ENCODE peak calls at places on chromosomes 2 and 18, in eight cellular contexts. N, J, A, P, B, V, L and G are unnamed samples.

GRCh38 chr2:29309090-29310054 is 194.2 kb downstream of the CLIP4 start:
- DNase-seq in N (no peak), J (peak; percentile 64), A (peak; percentile 76), P (peak; percentile 85), B (no peak), V (no peak), L (peak; percentile 68), G (no peak)

GRCh38 chr2:158443613-158444012 is 12.9 kb downstream of the CCDC148 start:
- DNase-seq in N (no peak), J (no peak), A (no peak), P (no peak), B (no peak), V (no peak), L (no peak), G (no peak)

GRCh38 chr18:10953672-10954071 is 195.7 kb downstream of the PIEZO2 start:
- DNase-seq in N (no peak), J (no peak), A (no peak), P (no peak), B (no peak), V (no peak), L (no peak), G (no peak)

GRCh38 chr18:41624461-41624860 is 330.6 kb upstream of the PIK3C3 start:
- DNase-seq in N (no peak), J (no peak), A (no peak), P (no peak), B (no peak), V (no peak), L (no peak), G (no peak)

GRCh38 chr2:185215497-185215896 is 523.1 kb upstream of the FSIP2 start:
- DNase-seq in N (no peak), J (peak; percentile 36), A (no peak), P (peak; percentile 59), B (no peak), V (no peak), L (no peak), G (no peak)

GRCh38 chr2:170354409-170354808 is 176.5 kb downstream of the MYO3B start:
- DNase-seq in N (no peak), J (no peak), A (no peak), P (peak; percentile 67), B (no peak), V (no peak), L (no peak), G (no peak)

GRCh38 chr2:7510353-7510752 is 593.1 kb downstream of the RNF144A start:
- DNase-seq in N (no peak), J (no peak), A (no peak), P (no peak), B (no peak), V (no peak), L (no peak), G (no peak)

GRCh38 chr18:30093376-30093775 is 949.2 kb downstream of the DSC3 start:
- DNase-seq in N (no peak), J (no peak), A (no peak), P (no peak), B (no peak), V (no peak), L (no peak), G (no peak)

GRCh38 chr2:127118038-127118437 is 11.1 kb upstream of the BIN1 start:
- DNase-seq in N (no peak), J (no peak), A (no peak), P (no peak), B (no peak), V (no peak), L (no peak), G (peak; percentile 3)

GRCh38 chr2:65022189-65022588 is 33.0 kb downstream of the SLC1A4 start:
- DNase-seq in N (no peak), J (no peak), A (no peak), P (no peak), B (no peak), V (no peak), L (no peak), G (no peak)

GRCh38 chr2:105179469-105180372 is 61.8 kb upstream of the GPR45 start:
- DNase-seq in N (no peak), J (peak; percentile 44), A (peak; percentile 76), P (peak; percentile 74), B (no peak), V (no peak), L (peak; percentile 20), G (no peak)

GRCh38 chr2:232925153-232925768 is 55.2 kb downstream of the SNORC start:
- DNase-seq in N (no peak), J (peak; percentile 59), A (no peak), P (peak; percentile 84), B (no peak), V (no peak), L (no peak), G (no peak)

GRCh38 chr2:69141081-69141480 is 128.1 kb downstream of the ANTXR1 start:
- DNase-seq in N (no peak), J (no peak), A (peak; percentile 45), P (no peak), B (no peak), V (no peak), L (no peak), G (no peak)

GRCh38 chr2:20514596-20515269 is 67.9 kb downstream of the RHOB start:
- DNase-seq in N (no peak), J (peak; percentile 33), A (peak; percentile 97), P (no peak), B (no peak), V (no peak), L (no peak), G (no peak)

GRCh38 chr2:128606837-128607236 is 288.2 kb upstream of the HS6ST1 start:
- DNase-seq in N (peak; percentile 36), J (peak; percentile 8), A (no peak), P (no peak), B (no peak), V (peak; percentile 55), L (no peak), G (peak; percentile 15)

GRCh38 chr2:146143971-146144370 is 1624.1 kb upstream of the ZEB2 start:
- DNase-seq in N (no peak), J (no peak), A (no peak), P (no peak), B (no peak), V (no peak), L (no peak), G (no peak)

GRCh38 chr2:71226391-71226964 is 425 bp downstream of the PAIP2B start:
- DNase-seq in N (peak; percentile 58), J (peak; percentile 43), A (no peak), P (peak; percentile 74), B (peak; percentile 51), V (peak; percentile 71), L (peak; percentile 79), G (peak; percentile 49)

DNA sequence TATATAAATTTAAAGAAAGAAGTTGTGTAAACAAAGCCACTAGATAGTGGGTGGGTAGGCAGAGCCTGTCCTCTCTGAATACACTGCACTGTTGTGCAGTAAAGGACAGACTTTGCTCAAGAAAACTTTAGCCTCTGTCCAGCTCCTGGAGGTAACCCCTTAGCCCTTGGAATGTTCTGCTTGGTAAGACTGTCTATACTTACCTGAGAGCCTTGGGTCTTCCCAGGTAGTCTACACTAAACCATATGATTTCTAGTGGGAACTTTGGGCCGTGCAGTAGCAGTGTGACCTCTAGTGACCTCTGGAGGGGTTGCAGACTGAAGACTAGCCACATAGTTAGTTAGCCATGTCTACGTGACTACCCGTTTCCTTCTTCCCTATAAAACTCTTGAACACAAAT is 678.3 kb upstream of the NRXN1 start:
- DNase-seq in N (no peak), J (peak; percentile 57), A (no peak), P (peak; percentile 83), B (no peak), V (no peak), L (no peak), G (no peak)
- TF ChIP-seq CTCF in N (no peak), J (peak; percentile 82), A (no peak), P (peak; percentile 87), B (no peak), V (no peak), L (peak; percentile 12), G (no peak)

DNA sequence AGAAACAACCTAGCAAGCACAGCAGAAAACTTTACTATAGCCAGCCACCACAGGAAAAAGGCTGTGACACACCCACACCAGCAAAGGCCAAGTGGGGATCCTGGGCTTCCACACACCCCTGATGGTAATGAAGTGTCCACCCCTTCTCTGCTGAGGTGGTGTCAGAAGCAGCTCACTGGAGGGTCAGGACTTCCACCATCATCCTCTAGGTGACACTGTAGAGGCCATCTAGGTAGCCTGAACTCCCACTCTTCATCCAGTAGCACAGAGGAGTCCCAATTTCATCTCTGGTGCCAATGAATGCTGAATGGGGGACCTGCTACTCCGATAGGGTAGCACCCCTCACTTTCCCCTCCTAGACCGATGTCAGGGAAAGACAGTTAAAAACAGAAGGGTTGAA is 1544.4 kb downstream of the LRP1B start:
- DNase-seq in N (no peak), J (peak; percentile 76), A (peak; percentile 28), P (peak; percentile 85), B (no peak), V (no peak), L (no peak), G (no peak)
- TF ChIP-seq CTCF in N (no peak), J (peak; percentile 73), A (peak; percentile 40), P (peak; percentile 83), B (no peak), V (peak; percentile 42), L (no peak), G (no peak)

GRCh38 chr2:125224830-125225229 is 1199.7 kb downstream of the CNTNAP5 start:
- DNase-seq in N (no peak), J (peak; percentile 57), A (no peak), P (peak; percentile 72), B (no peak), V (no peak), L (no peak), G (no peak)
- TF ChIP-seq CTCF in N (no peak), J (peak; percentile 46), A (no peak), P (peak; percentile 70), B (no peak), V (no peak), L (no peak), G (no peak)

DNA sequence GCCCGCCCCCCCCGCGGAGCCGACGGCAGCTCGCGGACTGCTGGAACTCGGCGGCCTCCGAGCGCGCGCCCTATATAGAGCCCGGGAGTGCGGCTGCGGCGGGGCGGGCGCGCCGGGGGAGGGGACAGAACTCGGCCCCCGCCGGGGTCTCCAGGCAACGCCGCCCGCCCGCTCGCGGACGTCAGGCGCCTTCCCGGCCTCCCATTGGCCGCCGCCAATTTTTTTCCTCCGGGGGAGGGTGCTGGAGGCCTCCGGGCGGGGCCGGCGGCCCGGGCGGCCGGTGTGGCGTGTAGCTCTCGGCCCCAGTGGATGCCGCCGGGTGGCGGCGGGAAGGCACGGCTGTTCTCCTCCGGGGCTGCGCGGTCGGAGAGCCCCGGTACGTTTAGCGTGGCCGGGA is at the start of gene ZFP36L2:
- DNase-seq in N (peak; percentile 95), J (peak; percentile 90), A (peak; percentile 99), P (peak; percentile 95), B (peak; percentile 98), V (peak; percentile 99), L (peak; percentile 97), G (peak; percentile 96)
- TF ChIP-seq CTCF in N (peak; percentile 22), J (no peak), A (no peak), P (no peak), B (no peak), V (no peak), L (no peak), G (no peak)

GRCh38 chr2:214489181-214489580 is 78.3 kb downstream of the VWC2L start:
- DNase-seq in N (no peak), J (no peak), A (no peak), P (no peak), B (no peak), V (no peak), L (no peak), G (no peak)
- TF ChIP-seq CTCF in N (no peak), J (peak; percentile 56), A (no peak), P (peak; percentile 61), B (no peak), V (no peak), L (no peak), G (no peak)